ENCODE peak calls at places on chromosome 16, in five cellular contexts. H, C, B, K and G are unnamed samples.

GRCh38 chr16:9042533-9042932 is 48.9 kb upstream of the HAPSTR1 start:
- DNase-seq in H (no peak), K (no peak), C (no peak), B (no peak), G (no peak)

GRCh38 chr16:65224994-65225393 is 103.1 kb upstream of the CDH11 start:
- DNase-seq in C (no peak), K (no peak), H (no peak), B (no peak), G (no peak)

GRCh38 chr16:27624154-27625049 is 74.5 kb downstream of the KATNIP start:
- DNase-seq in H (no peak), K (no peak), C (no peak), B (no peak), G (no peak)

GRCh38 chr16:84055801-84056634 is 13.4 kb upstream of the SLC38A8 start:
- DNase-seq in B (no peak), C (peak), H (no peak), K (no peak), G (peak)

GRCh38 chr16:61678182-61678581 is 358.1 kb downstream of the CDH8 start:
- DNase-seq in C (no peak), K (no peak), B (no peak), H (no peak), G (no peak)

GRCh38 chr16:85222151-85222863 is 110.0 kb upstream of the CIBAR2 start:
- DNase-seq in K (no peak), C (no peak), B (no peak), H (peak), G (no peak)

GRCh38 chr16:66165879-66166278 is 200.6 kb upstream of the CDH5 start:
- DNase-seq in K (no peak), B (no peak), C (no peak), H (peak), G (no peak)

GRCh38 chr16:18936727-18937340 is 10.6 kb upstream of the SMG1 start:
- DNase-seq in B (no peak), H (no peak), C (no peak), K (no peak), G (no peak)

GRCh38 chr16:79977974-79978836 is 377.7 kb upstream of the MAF start:
- DNase-seq in K (no peak), C (no peak), H (no peak), B (no peak), G (no peak)

GRCh38 chr16:48963306-48963705 is 318.3 kb downstream of the CBLN1 start:
- DNase-seq in C (no peak), B (no peak), H (no peak), K (no peak), G (no peak)

GRCh38 chr16:57754354-57755060 is 18.9 kb downstream of the KATNB1 start:
- DNase-seq in B (no peak), K (no peak), C (no peak), H (no peak), G (no peak)

GRCh38 chr16:85485379-85485778 is 127.7 kb upstream of the GSE1 start:
- DNase-seq in H (no peak), C (no peak), K (no peak), B (no peak), G (no peak)

GRCh38 chr16:9256196-9256595 is 164.8 kb downstream of the HAPSTR1 start:
- DNase-seq in B (peak), C (no peak), H (no peak), K (no peak), G (peak)

GRCh38 chr16:47553853-47554564 is 92.9 kb downstream of the PHKB start:
- DNase-seq in B (no peak), K (no peak), C (no peak), H (no peak), G (no peak)

GRCh38 chr16:61323456-61323855 is 712.8 kb downstream of the CDH8 start:
- DNase-seq in C (no peak), B (no peak), K (no peak), H (peak), G (no peak)

GRCh38 chr16:28317040-28317880 is 24.9 kb downstream of the SBK1 start:
- DNase-seq in B (peak), K (no peak), H (peak), C (no peak), G (peak)

GRCh38 chr16:29877266-29877961 is 14.4 kb upstream of the CDIPT start:
- DNase-seq in H (peak), C (no peak), B (peak), K (no peak), G (peak)

DNA sequence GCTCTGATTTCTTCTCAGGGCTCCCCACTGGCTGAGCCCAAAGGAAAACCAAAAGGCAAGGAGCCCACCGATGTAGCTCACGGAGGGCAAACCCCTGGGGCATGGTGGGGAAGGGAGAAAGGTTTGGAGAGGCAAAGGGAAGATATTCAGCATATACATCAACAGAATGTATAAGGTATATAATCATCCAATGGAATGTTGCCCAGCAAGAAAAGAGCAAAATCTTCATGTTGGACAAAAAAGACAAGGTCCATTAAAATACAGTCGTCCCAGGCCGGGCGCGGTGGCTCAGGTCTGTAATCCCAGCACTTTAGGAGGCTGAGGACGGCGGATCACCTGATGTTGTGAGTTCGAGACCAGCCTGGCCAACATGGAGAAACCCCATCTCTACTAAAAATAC is 1.6 kb downstream of the CPPED1 start:
- DNase-seq in C (no peak), H (no peak), K (no peak), B (no peak), G (no peak)
- H3K4me3 ChIP-seq in C (no peak), H (peak), K (peak), B (peak), G (peak)

GRCh38 chr16:1757714-1758461 is 13.5 kb downstream of the NME3 start:
- DNase-seq in H (no peak), C (no peak), B (no peak), K (no peak), G (no peak)
- H3K4me3 ChIP-seq in H (no peak), C (no peak), B (no peak), K (no peak), G (no peak)

GRCh38 chr16:50251375-50252081 is 14.8 kb upstream of the ADCY7 start:
- DNase-seq in B (no peak), H (peak), K (no peak), C (no peak), G (no peak)

GRCh38 chr16:50252082-50252611 is 14.2 kb upstream of the ADCY7 start:
- DNase-seq in H (no peak), K (peak), B (no peak), C (no peak), G (no peak)

GRCh38 chr16:50254072-50254471 is 12.3 kb upstream of the ADCY7 start:
- DNase-seq in H (no peak), B (no peak), C (no peak), K (no peak), G (no peak)

GRCh38 chr16:50253511-50253903 is 12.8 kb upstream of the ADCY7 start:
- DNase-seq in B (no peak), H (no peak), C (no peak), K (peak), G (no peak)

DNA sequence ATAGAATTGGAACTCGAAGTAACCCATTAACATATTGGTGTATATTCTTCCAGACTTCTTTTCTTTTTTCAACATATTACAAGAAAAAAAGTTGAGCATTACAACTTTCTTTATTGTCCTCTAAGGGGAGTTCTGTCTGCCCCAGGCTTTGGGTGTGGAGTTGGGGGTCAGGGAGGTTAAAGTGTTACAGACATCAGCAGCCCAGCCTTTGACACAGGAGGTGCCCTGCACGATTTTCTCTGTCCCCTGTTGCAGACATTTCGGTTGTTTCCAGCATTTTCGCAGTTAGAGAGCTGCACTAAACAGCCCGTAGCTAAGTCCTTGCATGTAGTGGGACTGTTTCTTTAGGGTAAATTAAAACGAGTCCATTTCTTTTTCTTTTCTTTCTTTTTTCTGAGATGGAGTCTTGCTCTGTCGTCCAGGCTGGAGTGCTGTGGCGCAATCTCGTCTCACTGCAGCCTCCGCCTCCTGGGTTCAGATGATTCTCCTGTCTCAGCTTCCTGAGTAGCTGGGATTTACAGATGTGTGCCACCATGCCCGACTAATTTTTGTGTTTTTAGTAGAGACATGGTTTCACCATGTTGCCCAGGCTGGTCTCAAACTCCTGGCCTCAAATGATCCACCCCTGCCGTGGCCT is 13.4 kb upstream of the ADCY7 start:
- DNase-seq in B (no peak), K (no peak), C (no peak), H (no peak), G (no peak)
- H3K4me3 ChIP-seq in B (no peak), K (no peak), C (no peak), H (no peak), G (no peak)

DNA sequence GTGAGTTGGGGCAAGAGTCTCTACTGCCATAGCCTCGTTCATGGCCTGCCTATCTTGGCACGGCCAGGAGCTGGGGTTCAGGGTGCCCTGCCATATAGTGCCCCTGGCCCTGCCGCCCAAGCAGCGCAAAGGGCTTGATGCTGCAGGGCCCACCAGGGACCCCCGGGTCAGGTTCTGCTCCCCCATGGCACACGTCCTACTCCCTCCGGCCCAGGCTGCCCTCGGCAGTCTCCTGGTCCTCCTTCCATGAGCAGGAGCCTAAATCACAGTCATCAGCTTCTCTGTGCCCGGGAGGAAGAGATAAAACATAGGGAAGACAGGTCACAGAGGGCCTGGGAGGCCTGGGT is 55.9 kb upstream of the MTSS2 start:
- DNase-seq in H (no peak), B (no peak), K (no peak), C (no peak), G (no peak)
- H3K4me3 ChIP-seq in H (no peak), B (no peak), K (no peak), C (no peak), G (no peak)

GRCh38 chr16:87295259-87295658 is 21.9 kb downstream of the C16orf95 start:
- DNase-seq in C (no peak), H (no peak), K (no peak), B (peak), G (no peak)

GRCh38 chr16:87288753-87289362 is 28.3 kb downstream of the C16orf95 start:
- DNase-seq in C (no peak), K (no peak), B (no peak), H (peak), G (no peak)

GRCh38 chr16:87293990-87294389 is 23.2 kb downstream of the C16orf95 start:
- DNase-seq in H (no peak), C (no peak), K (no peak), B (no peak), G (no peak)

GRCh38 chr16:87295661-87296531 is 21.3 kb downstream of the C16orf95 start:
- DNase-seq in H (no peak), K (no peak), B (no peak), C (no peak), G (no peak)

DNA sequence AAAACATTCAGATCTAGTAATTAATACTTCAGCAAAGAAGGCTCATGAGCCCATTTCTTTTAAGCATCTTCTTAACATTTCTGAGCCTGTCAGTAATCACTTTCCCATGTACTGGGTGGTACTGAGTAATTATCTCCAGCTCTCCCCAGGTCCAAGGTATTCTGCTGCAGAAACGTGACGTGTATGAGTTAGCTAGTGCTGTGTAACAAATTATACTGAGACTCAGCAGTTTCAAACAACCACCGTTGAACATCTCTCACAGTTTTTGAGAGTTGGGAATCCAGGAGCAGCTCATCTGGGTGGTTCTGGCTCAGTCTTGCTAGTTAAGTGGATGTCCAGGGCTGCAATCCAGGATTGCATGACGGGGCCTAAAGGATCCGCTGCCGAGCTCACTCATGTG is 25.2 kb downstream of the C16orf95 start:
- DNase-seq in H (no peak), C (no peak), K (no peak), B (no peak), G (no peak)
- H3K4me3 ChIP-seq in H (no peak), C (no peak), K (no peak), B (no peak), G (no peak)

DNA sequence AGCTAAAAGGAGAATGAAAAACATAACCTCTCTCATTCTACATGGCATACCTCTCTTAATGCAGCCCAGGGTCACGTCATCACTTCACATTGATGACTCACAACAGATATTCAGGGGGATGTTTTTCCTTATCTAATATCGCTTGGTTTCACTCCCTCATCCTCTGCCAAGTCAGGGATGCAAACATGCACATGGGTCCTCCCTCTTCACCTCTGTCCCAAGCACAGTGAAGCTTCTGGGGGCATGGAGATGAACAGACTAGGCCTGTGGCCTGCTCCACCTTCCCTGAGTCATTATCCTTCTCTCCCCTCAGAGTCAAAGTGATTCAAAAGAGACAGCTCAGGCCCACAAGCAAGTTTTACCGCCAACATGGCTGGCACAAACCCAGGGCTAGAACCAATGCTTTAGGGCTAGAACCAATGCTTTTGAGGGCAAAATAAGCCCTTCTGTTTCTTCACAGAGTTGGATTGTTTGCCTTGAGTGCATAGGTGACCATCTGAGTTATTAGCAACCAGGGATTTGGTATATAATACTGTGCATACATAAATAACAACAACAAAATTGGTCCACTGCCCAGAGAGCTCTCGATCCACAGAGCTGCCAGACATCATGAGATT is 2.2 kb upstream of the MT2A start:
- DNase-seq in B (no peak), K (peak), C (peak), H (no peak), G (no peak)
- H3K4me3 ChIP-seq in B (no peak), K (peak), C (no peak), H (no peak), G (no peak)

DNA sequence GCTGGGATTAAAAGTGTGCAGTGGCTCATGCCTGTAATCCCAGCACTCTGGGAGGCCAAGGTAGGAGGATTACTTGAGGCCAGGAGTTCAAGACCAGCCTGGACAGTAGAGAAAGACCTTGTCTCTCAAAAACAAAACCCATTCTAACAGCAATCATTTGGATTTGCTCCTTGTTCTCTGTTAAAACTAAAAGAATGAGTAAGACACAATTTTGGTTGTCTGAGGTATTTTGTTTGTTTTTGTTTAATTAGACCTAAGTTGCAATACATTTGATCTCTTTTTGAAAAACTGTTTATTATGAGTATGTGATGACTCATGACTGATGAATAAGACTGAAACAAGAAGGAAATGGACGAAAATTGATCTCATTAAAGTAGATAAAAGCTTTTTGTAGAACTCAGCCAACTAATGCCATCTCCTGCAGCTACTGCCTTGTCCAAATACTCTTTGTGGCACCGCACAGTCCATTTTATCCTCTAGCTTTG is 29.0 kb downstream of the GLG1 start:
- DNase-seq in K (no peak), C (no peak), B (no peak), H (peak), G (no peak)
- H3K4me3 ChIP-seq in K (no peak), C (no peak), B (no peak), H (no peak), G (no peak)

GRCh38 chr16:88901718-88902337 is 35.4 kb upstream of the PABPN1L start:
- DNase-seq in K (no peak), B (no peak), C (no peak), H (no peak), G (no peak)
- H3K4me3 ChIP-seq in K (no peak), B (no peak), C (no peak), H (no peak), G (no peak)

DNA sequence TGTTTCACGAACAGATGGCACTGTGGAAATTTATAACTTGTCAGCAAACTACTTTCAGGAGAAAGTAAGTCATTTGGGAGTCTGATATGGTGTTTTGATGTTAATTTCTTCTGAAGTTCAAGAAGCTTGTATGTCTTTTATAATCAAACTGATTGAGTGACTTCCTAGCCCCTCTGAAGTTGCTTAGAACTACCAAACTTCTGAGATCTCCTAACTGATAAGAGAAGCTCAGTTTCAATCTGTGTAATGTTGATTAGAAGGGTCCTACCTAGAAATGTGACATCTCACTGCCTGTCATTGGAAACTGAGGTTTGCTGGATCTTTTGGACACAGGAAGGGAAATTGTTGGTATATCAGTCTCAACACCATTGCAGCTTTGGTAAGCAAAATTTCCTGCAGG is 1.1 kb downstream of the UTP4 start:
- DNase-seq in B (no peak), K (no peak), C (no peak), H (no peak), G (no peak)
- H3K4me3 ChIP-seq in B (peak), K (peak), C (peak), H (peak), G (no peak)

DNA sequence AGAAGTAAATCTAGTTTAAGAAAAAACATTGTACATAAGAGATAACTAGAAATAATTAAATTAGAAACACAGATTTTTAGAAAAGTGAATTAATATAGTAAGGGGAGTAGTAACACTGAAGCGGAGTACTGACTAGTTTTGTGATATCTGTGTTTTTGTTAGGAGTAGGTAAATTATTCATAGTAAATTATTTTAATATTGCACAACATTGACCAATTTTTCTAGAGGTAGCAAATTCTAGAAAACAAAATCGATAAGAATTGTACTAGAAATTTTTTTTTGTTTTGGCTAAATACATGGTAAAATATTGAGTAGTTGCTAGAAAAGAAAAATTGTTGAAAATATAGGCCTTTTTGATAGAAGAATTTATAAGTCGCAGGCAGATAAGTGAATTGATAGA is 156.5 kb downstream of the CHD9 start:
- DNase-seq in H (no peak), K (no peak), B (no peak), C (no peak), G (no peak)
- H3K4me3 ChIP-seq in H (no peak), K (peak), B (peak), C (no peak), G (no peak)